ENCODE peak calls at places on chromosomes 12 and 14, in four cellular contexts. N is GM12878, L is H1, A is K562. U is an unnamed sample.

GRCh38 chr12:41795066-41795465 is 349.6 kb downstream of the GXYLT1 start:
- DNase-seq in N (no peak), A (no peak), L (no peak), U (peak; percentile 2)

GRCh38 chr14:102731101-102731870 is 46.0 kb upstream of the TRAF3 start:
- DNase-seq in A (no peak), N (no peak), L (no peak), U (no peak)

GRCh38 chr14:72738181-72738611 is 155.7 kb downstream of the DPF3 start:
- DNase-seq in L (no peak), A (no peak), N (no peak), U (no peak)

GRCh38 chr12:28390716-28391452 is 200.6 kb downstream of the CCDC91 start:
- DNase-seq in A (no peak), L (no peak), N (no peak), U (peak; percentile 52)

GRCh38 chr14:20413785-20414117 is 450 bp upstream of the TEP1 start:
- DNase-seq in L (no peak), A (no peak), N (no peak), U (no peak)

GRCh38 chr12:82504411-82504810 is 146.1 kb downstream of the METTL25 start:
- DNase-seq in N (no peak), A (no peak), L (no peak), U (no peak)

GRCh38 chr12:125169451-125169850 is 104.2 kb downstream of the AACS start:
- DNase-seq in N (no peak), L (no peak), A (no peak), U (no peak)

GRCh38 chr14:103334644-103335603 is 887 bp downstream of the EIF5 start:
- DNase-seq in L (no peak), N (no peak), A (peak; percentile 68), U (peak; percentile 79)

GRCh38 chr14:90518075-90518940 is 121.5 kb downstream of the CALM1 start:
- DNase-seq in A (no peak), N (no peak), L (no peak), U (no peak)

GRCh38 chr12:102478416-102479098 is 1.8 kb downstream of the IGF1 start:
- DNase-seq in A (no peak), L (no peak), N (peak; percentile 82), U (no peak)

GRCh38 chr14:44297437-44297836 is 209.6 kb downstream of the FSCB start:
- DNase-seq in A (no peak), L (no peak), N (no peak), U (no peak)

GRCh38 chr12:104219908-104220404 is 4.4 kb downstream of the TXNRD1 start:
- DNase-seq in L (no peak), A (peak; percentile 49), N (no peak), U (peak; percentile 83)

GRCh38 chr14:85596562-85596961 is 66.6 kb downstream of the FLRT2 start:
- DNase-seq in A (no peak), L (no peak), N (no peak), U (no peak)

GRCh38 chr12:54658306-54659264 is 10.4 kb upstream of the DCD start:
- DNase-seq in N (no peak), A (peak; percentile 67), L (peak; percentile 53), U (peak; percentile 6)

GRCh38 chr12:103779410-103780092 is 61.5 kb downstream of the NT5DC3 start:
- DNase-seq in L (no peak), N (no peak), A (no peak), U (peak; percentile 8)

GRCh38 chr14:103284574-103285467 is 49.2 kb upstream of the EIF5 start:
- DNase-seq in L (no peak), N (no peak), A (no peak), U (peak; percentile 31)

GRCh38 chr12:52173526-52173925 is 18.3 kb downstream of the KRT80 start:
- DNase-seq in A (no peak), N (no peak), L (no peak), U (no peak)

GRCh38 chr12:52170827-52171226 is 21.0 kb downstream of the KRT80 start:
- DNase-seq in L (no peak), A (no peak), N (no peak), U (no peak)

GRCh38 chr12:52172956-52173355 is 18.9 kb downstream of the KRT80 start:
- DNase-seq in L (no peak), A (no peak), N (no peak), U (no peak)

GRCh38 chr12:52169886-52170285 is 21.9 kb downstream of the KRT80 start:
- DNase-seq in L (no peak), A (no peak), N (no peak), U (no peak)

GRCh38 chr12:52171950-52172512 is 19.8 kb downstream of the KRT80 start:
- DNase-seq in A (peak; percentile 37), L (no peak), N (no peak), U (peak; percentile 68)
- TF ChIP-seq CTCF in A (peak; percentile 41), L (peak; percentile 81), N (peak; percentile 28), U (peak; percentile 36)

DNA sequence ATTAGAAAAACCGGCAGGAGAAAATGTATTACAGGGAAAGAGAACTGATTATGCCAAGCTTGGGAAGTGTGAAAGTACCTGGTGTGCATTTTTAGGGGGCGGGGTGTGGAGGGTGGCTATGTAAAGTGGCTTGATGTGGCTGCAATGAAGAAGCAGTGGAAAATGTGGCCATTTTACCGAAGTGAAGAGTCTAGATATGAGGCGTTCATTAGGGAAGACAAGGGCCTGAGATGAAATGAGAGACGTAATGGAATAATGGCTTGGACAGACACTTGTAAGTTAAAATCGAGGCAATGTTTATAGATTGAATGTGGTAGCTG is 1.2 kb downstream of the VEZT start:
- DNase-seq in L (no peak), A (no peak), N (no peak), U (no peak)
- TF ChIP-seq CHD1 in L (no peak), A (no peak), N (peak; percentile 0), U (no peak)

DNA sequence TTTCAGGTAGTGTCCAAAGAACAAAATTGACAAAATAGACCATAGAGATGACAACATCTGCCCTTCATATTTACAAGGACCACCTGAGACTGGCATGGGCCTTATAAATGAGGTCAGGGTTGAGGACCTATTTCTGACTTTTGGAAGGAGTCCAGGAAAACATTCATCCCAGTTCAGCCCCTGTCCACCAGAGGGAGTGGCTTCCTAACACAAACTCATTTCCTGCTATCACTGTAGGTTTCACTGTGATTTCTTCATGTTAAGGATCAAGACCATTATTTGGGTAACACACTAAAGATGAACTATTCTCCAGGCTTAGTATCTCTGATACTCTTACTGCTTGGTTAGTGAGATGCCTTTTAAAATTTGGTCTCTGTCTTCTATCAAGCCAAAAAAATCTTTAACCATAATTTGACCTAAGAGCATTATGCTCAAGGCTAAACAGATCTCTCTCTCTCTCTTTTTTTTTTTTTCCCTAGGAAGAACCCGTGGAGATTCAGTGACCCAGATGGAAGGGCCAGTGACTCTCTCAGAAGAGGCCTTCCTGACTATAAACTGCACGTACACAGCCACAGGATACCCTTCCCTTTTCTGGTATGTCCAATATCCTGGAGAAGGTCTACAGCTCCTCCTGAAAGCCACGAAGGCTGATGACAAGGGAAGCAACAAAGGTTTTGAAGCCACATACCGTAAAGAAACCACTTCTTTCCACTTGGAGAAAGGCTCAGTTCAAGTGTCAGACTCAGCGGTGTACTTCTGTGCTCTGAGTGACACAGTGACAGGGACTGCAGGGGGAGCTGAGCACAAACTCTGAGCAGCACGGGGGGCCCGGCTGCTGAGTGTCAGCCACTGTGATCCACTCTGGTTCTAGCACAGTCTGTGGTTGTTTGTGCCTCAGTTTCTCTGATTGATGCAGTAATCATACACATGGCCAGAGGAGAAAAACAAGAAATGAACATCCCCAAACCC is 267.6 kb upstream of the OR4E1 start:
- DNase-seq in A (peak; percentile 30), N (no peak), L (no peak), U (peak; percentile 2)
- TF ChIP-seq CTCF in A (peak; percentile 52), N (peak; percentile 57), L (peak; percentile 18), U (peak; percentile 35)

GRCh38 chr14:96001866-96002510 is 37.2 kb upstream of the C14orf132 start:
- DNase-seq in A (no peak), N (no peak), L (no peak), U (peak; percentile 8)
- TF ChIP-seq CHD1 in A (no peak), N (no peak), L (no peak), U (no peak)

DNA sequence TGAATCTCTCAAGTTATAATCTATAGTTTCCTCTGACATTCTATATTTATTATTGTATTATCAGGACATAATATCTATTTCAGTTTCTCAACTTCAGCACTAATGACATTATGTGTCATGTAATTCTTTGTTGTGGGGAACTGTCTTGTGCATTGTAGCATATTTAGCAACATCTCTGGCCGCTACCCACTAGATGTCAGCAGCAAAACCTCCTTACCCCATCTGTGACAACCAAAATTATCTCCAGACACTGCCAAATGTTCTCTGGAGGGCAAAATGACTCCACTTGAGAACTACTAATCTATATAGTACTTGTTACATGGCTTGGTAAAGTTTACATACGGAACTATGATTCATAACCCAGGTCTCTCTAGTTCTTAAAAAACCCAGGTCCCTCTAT is 110.2 kb downstream of the RASSF9 start:
- DNase-seq in N (no peak), L (no peak), A (no peak), U (no peak)
- TF ChIP-seq CTCF in N (no peak), L (no peak), A (no peak), U (no peak)